ENCODE peak calls at places on chromosomes 5 and 9, in five cellular contexts. J, Z, I, D and F are unnamed samples.

GRCh38 chr9:96186601-96187011 is 115.4 kb downstream of the HSD17B3 start:
- DNase-seq in J (peak; percentile 6), Z (peak; percentile 72), I (no peak), D (peak; percentile 83), F (no peak)

GRCh38 chr9:136225748-136226679 is 19.6 kb downstream of the QSOX2 start:
- DNase-seq in J (no peak), Z (peak; percentile 80), I (peak; percentile 20), D (peak; percentile 84), F (peak; percentile 46)

GRCh38 chr9:113580041-113580953 is 116.8 kb downstream of the RGS3 start:
- DNase-seq in J (peak; percentile 38), Z (peak; percentile 92), I (peak; percentile 35), D (peak; percentile 86), F (no peak)

GRCh38 chr9:92749071-92749933 is 15.3 kb downstream of the BICD2 start:
- DNase-seq in J (peak; percentile 52), Z (peak; percentile 78), I (no peak), D (no peak), F (no peak)

GRCh38 chr9:72813544-72813943 is 139.3 kb downstream of the ALDH1A1 start:
- DNase-seq in J (no peak), Z (no peak), I (no peak), D (no peak), F (no peak)

GRCh38 chr9:91778031-91778430 is 172.0 kb downstream of the ROR2 start:
- DNase-seq in J (no peak), Z (no peak), I (no peak), D (no peak), F (no peak)

GRCh38 chr5:126220725-126221124 is 202.5 kb upstream of the GRAMD2B start:
- DNase-seq in J (no peak), Z (peak; percentile 37), I (no peak), D (no peak), F (no peak)

GRCh38 chr5:170749911-170750431 is 33.6 kb upstream of the GABRP start:
- DNase-seq in J (no peak), Z (no peak), I (no peak), D (no peak), F (no peak)

GRCh38 chr5:163089926-163090325 is 347.5 kb upstream of the CCNG1 start:
- DNase-seq in J (no peak), Z (no peak), I (no peak), D (no peak), F (no peak)

GRCh38 chr5:141199359-141200235 is at the start of gene PCDHB11:
- DNase-seq in J (no peak), Z (no peak), I (no peak), D (peak; percentile 27), F (peak; percentile 67)

GRCh38 chr5:66551920-66552319 is 44.3 kb upstream of the MAST4 start:
- DNase-seq in J (no peak), Z (no peak), I (no peak), D (no peak), F (no peak)

GRCh38 chr9:12631866-12632265 is 61.3 kb upstream of the TYRP1 start:
- DNase-seq in J (no peak), Z (no peak), I (no peak), D (no peak), F (no peak)

GRCh38 chr5:141430332-141431113 is at the start of gene PCDHGA12:
- DNase-seq in J (no peak), Z (peak; percentile 75), I (no peak), D (peak; percentile 60), F (no peak)

GRCh38 chr9:33690156-33690908 is 105.0 kb upstream of the PRSS3 start:
- DNase-seq in J (no peak), Z (no peak), I (no peak), D (no peak), F (no peak)

GRCh38 chr5:63603001-63603400 is 359.2 kb downstream of the HTR1A start:
- DNase-seq in J (no peak), Z (no peak), I (no peak), D (no peak), F (no peak)